ENCODE peak calls at places on chromosomes 12 and 14, in eight cellular contexts. N, B, L, P, Y, K, G and Z are unnamed samples.

GRCh38 chr14:105536051-105536450 is 9.7 kb downstream of the TMEM121 start:
- DNase-seq in N (no peak), B (no peak), L (no peak), P (no peak), Y (no peak), K (no peak), G (no peak), Z (no peak)

GRCh38 chr14:92905667-92906066 is 17.3 kb upstream of the CHGA start:
- DNase-seq in N (no peak), B (no peak), L (no peak), P (no peak), Y (no peak), K (no peak), G (no peak), Z (no peak)

GRCh38 chr12:7857916-7858315 is 14.8 kb downstream of the SLC2A14 start:
- DNase-seq in N (no peak), B (no peak), L (no peak), P (no peak), Y (no peak), K (no peak), G (no peak), Z (no peak)

GRCh38 chr14:69573205-69573840 is 1.3 kb downstream of the CCDC177 start:
- DNase-seq in N (no peak), B (no peak), L (no peak), P (peak), Y (no peak), K (no peak), G (no peak), Z (no peak)

GRCh38 chr12:31117203-31118011 is 43.7 kb downstream of the DDX11 start:
- DNase-seq in N (peak), B (peak), L (peak), P (peak), Y (peak), K (peak), G (peak), Z (peak)

GRCh38 chr12:51994959-51995358 is 11.8 kb upstream of the TAMALIN start:
- DNase-seq in N (no peak), B (peak), L (no peak), P (peak), Y (peak), K (no peak), G (no peak), Z (no peak)

GRCh38 chr12:51392556-51393237 is 1.5 kb upstream of the GALNT6 start:
- DNase-seq in N (no peak), B (peak), L (no peak), P (peak), Y (no peak), K (peak), G (peak), Z (peak)

GRCh38 chr12:82696543-82696942 is 9.8 kb downstream of the TMTC2 start:
- DNase-seq in N (no peak), B (no peak), L (no peak), P (no peak), Y (no peak), K (no peak), G (no peak), Z (no peak)

GRCh38 chr12:42296503-42297109 is 29.3 kb downstream of the ZCRB1 start:
- DNase-seq in N (peak), B (peak), L (peak), P (peak), Y (no peak), K (peak), G (peak), Z (no peak)

GRCh38 chr12:82554529-82554928 is 132.2 kb upstream of the TMTC2 start:
- DNase-seq in N (no peak), B (no peak), L (no peak), P (no peak), Y (no peak), K (no peak), G (no peak), Z (peak)

GRCh38 chr12:76450690-76451089 is 102.5 kb upstream of the BBS10 start:
- DNase-seq in N (peak), B (no peak), L (peak), P (peak), Y (peak), K (no peak), G (no peak), Z (peak)

GRCh38 chr14:72559227-72559626 is 334.7 kb downstream of the DPF3 start:
- DNase-seq in N (no peak), B (no peak), L (peak), P (no peak), Y (no peak), K (no peak), G (peak), Z (peak)

GRCh38 chr12:131943876-131944275 is 5.9 kb upstream of the EP400 start:
- DNase-seq in N (no peak), B (no peak), L (no peak), P (no peak), Y (no peak), K (no peak), G (peak), Z (no peak)

GRCh38 chr14:99721792-99722516 is 37.9 kb downstream of the CYP46A1 start:
- DNase-seq in N (no peak), B (no peak), L (no peak), P (no peak), Y (no peak), K (no peak), G (peak), Z (no peak)

GRCh38 chr12:28024231-28024995 is 51.9 kb upstream of the PTHLH start:
- DNase-seq in N (no peak), B (peak), L (peak), P (peak), Y (peak), K (no peak), G (no peak), Z (peak)

GRCh38 chr14:100878271-100879146 is 25.0 kb downstream of the RTL1 start:
- DNase-seq in N (no peak), B (no peak), L (no peak), P (no peak), Y (no peak), K (no peak), G (no peak), Z (no peak)

GRCh38 chr12:65696227-65696626 is 128.1 kb upstream of the HMGA2 start:
- DNase-seq in N (no peak), B (no peak), L (peak), P (peak), Y (peak), K (no peak), G (no peak), Z (peak)

GRCh38 chr14:91786188-91786587 is 54.3 kb upstream of the CATSPERB start:
- DNase-seq in N (no peak), B (no peak), L (no peak), P (no peak), Y (no peak), K (no peak), G (no peak), Z (no peak)

GRCh38 chr14:81384900-81385299 is 15.2 kb downstream of the STON2 start:
- DNase-seq in N (no peak), B (peak), L (peak), P (peak), Y (no peak), K (no peak), G (no peak), Z (peak)

GRCh38 chr14:84468153-84468552 is 1061.8 kb upstream of the FLRT2 start:
- DNase-seq in N (no peak), B (peak), L (peak), P (no peak), Y (no peak), K (no peak), G (no peak), Z (peak)

GRCh38 chr12:19093218-19093617 is 36.3 kb upstream of the PLEKHA5 start:
- DNase-seq in N (no peak), B (no peak), L (no peak), P (no peak), Y (peak), K (no peak), G (no peak), Z (peak)

GRCh38 chr12:115046805-115047204 is 362.8 kb upstream of the TBX3 start:
- DNase-seq in N (no peak), B (no peak), L (no peak), P (no peak), Y (no peak), K (no peak), G (no peak), Z (no peak)

GRCh38 chr12:39419471-39419870 is 23.4 kb downstream of the KIF21A start:
- DNase-seq in N (no peak), B (no peak), L (no peak), P (no peak), Y (no peak), K (no peak), G (no peak), Z (no peak)

GRCh38 chr14:61631044-61631692 is 64.1 kb upstream of the HIF1A start:
- DNase-seq in N (no peak), B (no peak), L (peak), P (no peak), Y (no peak), K (no peak), G (no peak), Z (no peak)

GRCh38 chr12:16300222-16300621 is 22.7 kb upstream of the SLC15A5 start:
- DNase-seq in N (no peak), B (no peak), L (no peak), P (peak), Y (peak), K (peak), G (no peak), Z (peak)
- H3K9ac ChIP-seq in N (no peak), B (peak), L (no peak), P (no peak), Y (no peak), K (no peak), G (no peak), Z (no peak)

DNA sequence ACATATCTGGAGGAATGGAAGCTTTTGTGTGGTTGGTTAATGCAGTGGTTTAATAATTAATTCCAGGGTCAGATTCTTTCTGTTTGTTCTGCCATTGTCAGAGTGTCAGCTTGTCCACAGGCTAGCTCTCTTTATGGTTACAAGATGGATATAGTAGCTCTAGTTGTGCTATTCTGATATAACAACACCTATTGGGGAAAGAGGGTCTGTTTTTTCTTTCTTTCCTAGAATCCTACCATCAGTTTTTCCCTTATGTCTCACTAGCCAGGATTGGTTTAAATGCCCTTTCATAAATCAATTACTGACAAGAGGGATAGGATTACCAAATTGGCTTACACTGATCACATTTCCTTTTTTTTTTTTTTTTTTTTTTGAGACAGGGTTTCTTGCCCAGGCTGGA is 27.8 kb downstream of the CNOT2 start:
- DNase-seq in N (no peak), B (no peak), L (no peak), P (no peak), Y (no peak), K (no peak), G (no peak), Z (peak)
- H3K4me3 ChIP-seq in N (no peak), B (no peak), L (no peak), P (no peak), Y (no peak), K (no peak), G (peak), Z (no peak)

DNA sequence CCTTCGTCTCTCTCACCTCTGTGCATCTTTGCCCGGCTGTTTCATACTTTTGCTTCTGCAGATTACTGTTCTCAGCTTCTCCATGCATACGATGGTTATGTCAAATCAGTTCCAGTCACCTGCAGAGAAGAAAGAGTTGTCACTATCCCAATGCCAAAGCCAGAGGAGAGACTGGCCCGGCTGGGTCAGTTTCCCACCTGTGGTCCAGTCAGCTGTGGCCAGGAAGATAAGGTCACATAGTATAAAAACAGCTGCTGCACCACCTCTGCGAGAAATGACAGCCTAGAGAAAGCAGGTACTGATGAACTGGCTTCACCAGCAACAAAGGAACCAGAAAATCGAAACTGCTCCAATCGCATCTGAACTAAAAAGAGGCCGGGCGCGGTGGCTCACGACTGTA is 6.4 kb upstream of the P2RX4 start:
- DNase-seq in N (no peak), B (no peak), L (no peak), P (no peak), Y (no peak), K (no peak), G (no peak), Z (no peak)
- H3K9ac ChIP-seq in N (no peak), B (no peak), L (no peak), P (no peak), Y (no peak), K (no peak), G (no peak), Z (no peak)

DNA sequence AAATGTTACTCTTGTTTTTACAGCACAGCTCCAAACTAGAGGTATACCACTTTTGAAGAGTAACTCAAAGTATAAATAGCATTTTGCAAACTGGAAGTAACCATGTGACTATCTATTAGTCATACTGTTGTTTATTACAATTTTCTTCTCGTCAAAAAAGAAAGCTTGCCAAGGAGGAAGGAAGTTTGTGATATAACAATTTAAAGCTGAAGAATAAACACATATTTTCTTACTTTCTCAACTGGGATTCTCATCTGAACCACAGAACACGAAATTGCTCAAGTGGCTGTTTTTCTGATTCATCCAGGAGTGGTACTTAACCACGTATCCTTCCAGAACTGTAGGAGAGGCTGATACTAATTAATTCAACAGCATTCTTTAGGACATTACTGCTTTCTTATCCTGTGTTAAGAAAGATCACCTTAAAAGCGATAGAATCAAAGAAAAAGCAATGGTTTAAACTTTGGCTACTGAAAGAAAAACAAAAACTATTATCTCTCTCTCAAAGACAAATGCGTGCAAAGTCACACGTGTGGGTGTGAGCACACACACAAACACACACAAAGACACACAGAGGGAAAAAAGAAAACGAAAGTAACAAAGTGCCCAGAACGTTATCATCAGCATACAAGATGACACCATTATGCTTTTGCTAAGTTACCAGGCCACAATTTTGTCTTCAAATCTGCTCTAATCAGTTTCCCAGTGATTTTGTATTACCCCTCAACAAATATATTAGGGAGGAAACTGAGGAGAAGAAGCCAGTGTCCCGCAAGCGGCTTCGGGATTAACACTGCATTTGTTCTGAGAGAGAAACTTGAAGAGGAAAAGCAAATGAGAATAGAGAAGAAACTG is at the start of gene CLEC2B:
- DNase-seq in N (no peak), B (peak), L (peak), P (peak), Y (peak), K (no peak), G (no peak), Z (peak)
- H3K4me3 ChIP-seq in N (peak), B (peak), L (peak), P (peak), Y (peak), K (no peak), G (no peak), Z (peak)

GRCh38 chr12:121504505-121504904 is 76.3 kb downstream of the KDM2B start:
- DNase-seq in N (no peak), B (no peak), L (no peak), P (no peak), Y (no peak), K (no peak), G (no peak), Z (no peak)

GRCh38 chr12:121505513-121505912 is 75.3 kb downstream of the KDM2B start:
- DNase-seq in N (no peak), B (no peak), L (no peak), P (peak), Y (peak), K (no peak), G (no peak), Z (peak)

GRCh38 chr12:121501946-121502345 is 78.9 kb downstream of the KDM2B start:
- DNase-seq in N (no peak), B (no peak), L (no peak), P (no peak), Y (no peak), K (no peak), G (no peak), Z (no peak)

GRCh38 chr12:121499929-121500793 is 80.7 kb downstream of the KDM2B start:
- DNase-seq in N (peak), B (peak), L (peak), P (peak), Y (peak), K (no peak), G (peak), Z (peak)

GRCh38 chr12:121503395-121503794 is 77.4 kb downstream of the KDM2B start:
- DNase-seq in N (no peak), B (no peak), L (no peak), P (no peak), Y (no peak), K (no peak), G (no peak), Z (no peak)
- H3K9ac ChIP-seq in N (no peak), B (no peak), L (no peak), P (no peak), Y (no peak), K (no peak), G (no peak), Z (no peak)